ENCODE peak calls at places on chromosome 3, in four cellular contexts. One of them, this sample, is unnamed.
A peak's percentile ranks its signal among the peaks of the same experiment; 100 is the strongest.

GRCh38 chr3:114154321-114154821 is 24.5 kb downstream of the DRD3 start:
- DNase-seq in CD8-positive, alpha-beta T cell: no peak
- DNase-seq in mesendoderm: peak; percentile 23
- DNase-seq in mesenchymal stem cell: no peak
- DNase-seq in this sample: no peak

GRCh38 chr3:123158330-123158729 is 43.4 kb upstream of the SEC22A start:
- DNase-seq in CD8-positive, alpha-beta T cell: no peak
- DNase-seq in mesendoderm: no peak
- DNase-seq in mesenchymal stem cell: no peak
- DNase-seq in this sample: no peak

GRCh38 chr3:122760457-122761271 is 33.0 kb downstream of the HSPBAP1 start:
- DNase-seq in CD8-positive, alpha-beta T cell: no peak
- DNase-seq in mesendoderm: peak; percentile 90
- DNase-seq in mesenchymal stem cell: no peak
- DNase-seq in this sample: no peak

GRCh38 chr3:61903931-61904657 is 342.7 kb downstream of the PTPRG start:
- DNase-seq in CD8-positive, alpha-beta T cell: no peak
- DNase-seq in mesendoderm: no peak
- DNase-seq in mesenchymal stem cell: peak; percentile 26
- DNase-seq in this sample: no peak

GRCh38 chr3:15458212-15458780 is 30.9 kb downstream of the EAF1 start:
- DNase-seq in CD8-positive, alpha-beta T cell: no peak
- DNase-seq in mesendoderm: no peak
- DNase-seq in mesenchymal stem cell: no peak
- DNase-seq in this sample: no peak

GRCh38 chr3:47909607-47910006 is 106.6 kb downstream of the MAP4 start:
- DNase-seq in CD8-positive, alpha-beta T cell: no peak
- DNase-seq in mesendoderm: no peak
- DNase-seq in mesenchymal stem cell: no peak
- DNase-seq in this sample: no peak

GRCh38 chr3:186209810-186210752 is 101.2 kb upstream of the ETV5 start:
- DNase-seq in CD8-positive, alpha-beta T cell: no peak
- DNase-seq in mesendoderm: peak; percentile 84
- DNase-seq in mesenchymal stem cell: peak; percentile 90
- DNase-seq in this sample: peak; percentile 70

GRCh38 chr3:12918231-12918630 is 76.9 kb upstream of the RPL32 start:
- DNase-seq in CD8-positive, alpha-beta T cell: no peak
- DNase-seq in mesendoderm: no peak
- DNase-seq in mesenchymal stem cell: no peak
- DNase-seq in this sample: no peak

GRCh38 chr3:187808466-187809291 is 63.4 kb upstream of the BCL6 start:
- DNase-seq in CD8-positive, alpha-beta T cell: no peak
- DNase-seq in mesendoderm: no peak
- DNase-seq in mesenchymal stem cell: no peak
- DNase-seq in this sample: no peak

GRCh38 chr3:130850044-130850797 is 43.7 kb upstream of the ATP2C1 start:
- DNase-seq in CD8-positive, alpha-beta T cell: peak; percentile 16
- DNase-seq in mesendoderm: peak; percentile 8
- DNase-seq in mesenchymal stem cell: peak; percentile 19
- DNase-seq in this sample: no peak

GRCh38 chr3:72177075-72178050 is 392.4 kb upstream of the PROK2 start:
- DNase-seq in CD8-positive, alpha-beta T cell: no peak
- DNase-seq in mesendoderm: no peak
- DNase-seq in mesenchymal stem cell: no peak
- DNase-seq in this sample: no peak

GRCh38 chr3:16496408-16497222 is 16.9 kb downstream of the RFTN1 start:
- DNase-seq in CD8-positive, alpha-beta T cell: no peak
- DNase-seq in mesendoderm: no peak
- DNase-seq in mesenchymal stem cell: no peak
- DNase-seq in this sample: no peak

GRCh38 chr3:52086939-52087675 is 30.7 kb upstream of the DUSP7 start:
- DNase-seq in CD8-positive, alpha-beta T cell: no peak
- DNase-seq in mesendoderm: no peak
- DNase-seq in mesenchymal stem cell: no peak
- DNase-seq in this sample: no peak

GRCh38 chr3:55059027-55059629 is 131.3 kb upstream of the LRTM1 start:
- DNase-seq in CD8-positive, alpha-beta T cell: no peak
- DNase-seq in mesendoderm: no peak
- DNase-seq in mesenchymal stem cell: peak; percentile 14
- DNase-seq in this sample: no peak

GRCh38 chr3:116777181-116777840 is 67.7 kb downstream of the TUSC7 start:
- DNase-seq in CD8-positive, alpha-beta T cell: no peak
- DNase-seq in mesendoderm: peak; percentile 62
- DNase-seq in mesenchymal stem cell: no peak
- DNase-seq in this sample: no peak

GRCh38 chr3:50467932-50468331 is 35.5 kb downstream of the CACNA2D2 start:
- DNase-seq in CD8-positive, alpha-beta T cell: no peak
- DNase-seq in mesendoderm: no peak
- DNase-seq in mesenchymal stem cell: no peak
- DNase-seq in this sample: no peak

GRCh38 chr3:129992781-129993180 is 18.3 kb downstream of the TRH start:
- DNase-seq in CD8-positive, alpha-beta T cell: no peak
- DNase-seq in mesendoderm: peak; percentile 55
- DNase-seq in mesenchymal stem cell: peak; percentile 34
- DNase-seq in this sample: no peak

GRCh38 chr3:195171093-195171873 is 99.7 kb downstream of the XXYLT1 start:
- DNase-seq in CD8-positive, alpha-beta T cell: no peak
- DNase-seq in mesendoderm: no peak
- DNase-seq in mesenchymal stem cell: peak; percentile 33
- DNase-seq in this sample: no peak

GRCh38 chr3:39814007-39814406 is 4.6 kb downstream of the MYRIP start:
- DNase-seq in CD8-positive, alpha-beta T cell: no peak
- DNase-seq in mesendoderm: no peak
- DNase-seq in mesenchymal stem cell: no peak
- DNase-seq in this sample: no peak

GRCh38 chr3:85709483-85709882 is 750.7 kb downstream of the CADM2 start:
- DNase-seq in CD8-positive, alpha-beta T cell: no peak
- DNase-seq in mesendoderm: no peak
- DNase-seq in mesenchymal stem cell: no peak
- DNase-seq in this sample: no peak

DNA sequence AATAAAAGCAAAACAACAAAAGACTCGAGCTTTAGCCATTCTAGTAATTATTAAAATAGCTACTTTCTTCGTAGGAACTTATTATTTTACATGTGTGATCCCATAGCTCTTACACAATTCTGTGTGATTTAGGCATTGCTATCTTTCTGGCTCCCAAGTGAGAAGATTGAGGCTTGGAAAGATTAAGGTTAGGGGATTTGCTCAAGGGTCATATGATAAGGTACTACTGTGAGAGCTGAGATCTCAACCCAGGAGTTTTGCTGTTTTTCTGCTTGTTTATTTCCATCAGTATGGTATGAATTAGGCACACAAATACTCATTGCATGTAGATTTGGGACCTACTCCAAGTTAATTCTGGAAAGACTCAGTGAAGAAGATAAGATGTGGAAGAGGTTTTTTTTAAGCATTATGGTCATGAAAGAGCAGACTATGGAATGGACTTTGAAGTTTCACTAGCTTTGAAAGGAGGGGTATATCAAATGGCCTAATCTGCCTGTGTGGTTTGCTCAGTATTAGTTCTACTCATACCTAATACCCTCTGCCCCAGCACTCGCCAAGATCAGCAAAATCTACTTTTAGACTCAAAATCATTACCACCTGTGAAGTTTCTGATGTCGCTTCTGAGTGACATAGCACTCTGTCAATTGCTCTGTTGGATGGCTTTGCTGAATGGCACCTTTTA is 12.4 kb downstream of the MBNL1 start:
- DNase-seq in CD8-positive, alpha-beta T cell: no peak
- DNase-seq in mesendoderm: peak; percentile 67
- DNase-seq in mesenchymal stem cell: no peak
- DNase-seq in this sample: no peak
- H3K27ac ChIP-seq in CD8-positive, alpha-beta T cell: no peak overlapping the region
- H3K27ac ChIP-seq in mesendoderm: no peak overlapping the region
- H3K27ac ChIP-seq in mesenchymal stem cell: no peak overlapping the region
- H3K27ac ChIP-seq in this sample: peak overlapping the region; percentile 6

DNA sequence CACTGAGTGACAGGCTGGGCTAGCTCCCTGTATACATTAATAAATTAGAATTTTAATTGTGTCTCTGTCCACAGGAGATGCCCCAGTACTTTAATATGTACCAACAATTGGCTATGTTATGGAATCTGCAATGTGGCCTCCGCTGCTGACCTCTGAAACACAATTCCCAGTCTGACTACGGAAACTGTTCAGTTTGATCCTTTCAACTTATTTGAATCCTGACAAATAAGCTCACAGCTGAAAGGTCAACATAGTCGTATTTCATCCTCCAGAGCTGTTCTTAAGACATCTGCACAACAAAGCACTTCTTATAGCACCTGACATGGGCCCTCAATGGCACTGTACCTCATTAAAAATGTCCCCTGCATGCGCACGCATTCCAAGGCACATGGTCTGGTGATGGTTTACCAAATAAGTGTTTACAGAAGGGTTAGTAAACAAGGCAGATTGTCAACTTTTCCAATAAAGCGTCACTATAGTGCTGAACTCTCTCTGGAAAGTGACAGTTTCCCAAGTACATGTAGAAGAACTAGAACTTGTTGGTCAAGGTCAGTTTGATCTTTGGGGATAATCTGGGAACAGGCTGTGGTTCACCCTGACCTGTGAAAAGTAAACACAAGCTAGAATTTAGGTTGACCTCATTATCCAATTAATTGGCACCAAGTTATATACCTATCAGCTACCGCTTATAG is 472.9 kb downstream of the FOXP1 start:
- DNase-seq in CD8-positive, alpha-beta T cell: no peak
- DNase-seq in mesendoderm: no peak
- DNase-seq in mesenchymal stem cell: no peak
- DNase-seq in this sample: no peak
- H3K27ac ChIP-seq in CD8-positive, alpha-beta T cell: no peak overlapping the region
- H3K27ac ChIP-seq in mesendoderm: no peak overlapping the region
- H3K27ac ChIP-seq in mesenchymal stem cell: no peak overlapping the region
- H3K27ac ChIP-seq in this sample: no peak overlapping the region

GRCh38 chr3:159867372-159867771 is 121.3 kb upstream of the IL12A start:
- DNase-seq in CD8-positive, alpha-beta T cell: no peak
- DNase-seq in mesendoderm: no peak
- DNase-seq in mesenchymal stem cell: no peak
- DNase-seq in this sample: no peak

GRCh38 chr3:159861369-159861987 is 127.2 kb upstream of the IL12A start:
- DNase-seq in CD8-positive, alpha-beta T cell: no peak
- DNase-seq in mesendoderm: peak; percentile 66
- DNase-seq in mesenchymal stem cell: peak; percentile 50
- DNase-seq in this sample: no peak

GRCh38 chr3:159860727-159861126 is 127.9 kb upstream of the IL12A start:
- DNase-seq in CD8-positive, alpha-beta T cell: no peak
- DNase-seq in mesendoderm: no peak
- DNase-seq in mesenchymal stem cell: peak; percentile 56
- DNase-seq in this sample: no peak

GRCh38 chr3:159866201-159866746 is 122.4 kb upstream of the IL12A start:
- DNase-seq in CD8-positive, alpha-beta T cell: no peak
- DNase-seq in mesendoderm: no peak
- DNase-seq in mesenchymal stem cell: no peak
- DNase-seq in this sample: no peak

DNA sequence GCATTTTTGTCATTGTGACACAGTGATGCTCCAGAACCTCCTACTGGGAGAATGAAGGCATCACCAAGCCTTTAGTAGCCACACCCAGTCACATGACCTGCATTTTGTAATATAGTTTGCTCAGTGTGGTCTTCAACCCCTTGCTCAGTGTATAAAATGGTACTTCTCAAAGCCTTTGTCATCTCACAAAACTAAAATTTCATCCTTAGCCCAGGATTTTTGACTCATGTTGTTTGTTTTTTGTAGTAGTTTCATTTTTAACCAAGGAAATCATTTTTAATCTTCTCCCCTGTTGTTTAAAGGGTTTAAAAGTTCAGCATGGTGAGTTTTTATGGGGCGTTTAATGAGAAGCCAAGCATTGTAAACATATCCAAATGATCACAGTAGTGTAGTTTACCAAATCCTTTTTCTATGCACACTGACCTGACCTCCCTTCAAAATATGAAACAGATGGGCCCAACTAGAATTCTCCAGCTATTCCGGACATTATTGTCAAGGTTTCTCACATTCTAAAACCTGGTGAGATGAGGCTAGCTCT is 123.5 kb upstream of the IL12A start:
- DNase-seq in CD8-positive, alpha-beta T cell: no peak
- DNase-seq in mesendoderm: no peak
- DNase-seq in mesenchymal stem cell: no peak
- DNase-seq in this sample: no peak
- H3K27ac ChIP-seq in CD8-positive, alpha-beta T cell: no peak overlapping the region
- H3K27ac ChIP-seq in mesendoderm: no peak overlapping the region
- H3K27ac ChIP-seq in mesenchymal stem cell: no peak overlapping the region
- H3K27ac ChIP-seq in this sample: peak overlapping the region; percentile 18

GRCh38 chr3:120442975-120443517 is 7.7 kb downstream of the FSTL1 start:
- DNase-seq in CD8-positive, alpha-beta T cell: no peak
- DNase-seq in mesendoderm: peak; percentile 72
- DNase-seq in mesenchymal stem cell: peak; percentile 38
- DNase-seq in this sample: no peak
- H3K27ac ChIP-seq in CD8-positive, alpha-beta T cell: no peak overlapping the region
- H3K27ac ChIP-seq in mesendoderm: no peak overlapping the region
- H3K27ac ChIP-seq in mesenchymal stem cell: no peak overlapping the region
- H3K27ac ChIP-seq in this sample: no peak overlapping the region

GRCh38 chr3:184360834-184361531 is 422 bp downstream of the CLCN2 start:
- DNase-seq in CD8-positive, alpha-beta T cell: no peak
- DNase-seq in mesendoderm: no peak
- DNase-seq in mesenchymal stem cell: no peak
- DNase-seq in this sample: no peak
- H3K27ac ChIP-seq in CD8-positive, alpha-beta T cell: no peak overlapping the region
- H3K27ac ChIP-seq in mesendoderm: no peak overlapping the region
- H3K27ac ChIP-seq in mesenchymal stem cell: peak overlapping the region; percentile 38
- H3K27ac ChIP-seq in this sample: peak overlapping the region; percentile 84

GRCh38 chr3:53151465-53151864 is 9.5 kb upstream of the PRKCD start:
- DNase-seq in CD8-positive, alpha-beta T cell: no peak
- DNase-seq in mesendoderm: no peak
- DNase-seq in mesenchymal stem cell: no peak
- DNase-seq in this sample: no peak

GRCh38 chr3:53149699-53150098 is 11.3 kb upstream of the PRKCD start:
- DNase-seq in CD8-positive, alpha-beta T cell: no peak
- DNase-seq in mesendoderm: no peak
- DNase-seq in mesenchymal stem cell: no peak
- DNase-seq in this sample: no peak

GRCh38 chr3:53149006-53149690 is 11.9 kb upstream of the PRKCD start:
- DNase-seq in CD8-positive, alpha-beta T cell: no peak
- DNase-seq in mesendoderm: no peak
- DNase-seq in mesenchymal stem cell: no peak
- DNase-seq in this sample: no peak

GRCh38 chr3:53151870-53152269 is 9.1 kb upstream of the PRKCD start:
- DNase-seq in CD8-positive, alpha-beta T cell: no peak
- DNase-seq in mesendoderm: no peak
- DNase-seq in mesenchymal stem cell: no peak
- DNase-seq in this sample: no peak

GRCh38 chr3:53150247-53151085 is 10.5 kb upstream of the PRKCD start:
- DNase-seq in CD8-positive, alpha-beta T cell: no peak
- DNase-seq in mesendoderm: no peak
- DNase-seq in mesenchymal stem cell: no peak
- DNase-seq in this sample: no peak
- H3K27ac ChIP-seq in CD8-positive, alpha-beta T cell: no peak overlapping the region
- H3K27ac ChIP-seq in mesendoderm: no peak overlapping the region
- H3K27ac ChIP-seq in mesenchymal stem cell: no peak overlapping the region
- H3K27ac ChIP-seq in this sample: no peak overlapping the region

GRCh38 chr3:171753025-171753472 is 57.2 kb downstream of the PLD1 start:
- DNase-seq in CD8-positive, alpha-beta T cell: no peak
- DNase-seq in mesendoderm: no peak
- DNase-seq in mesenchymal stem cell: no peak
- DNase-seq in this sample: no peak

GRCh38 chr3:171755015-171755589 is 55.2 kb downstream of the PLD1 start:
- DNase-seq in CD8-positive, alpha-beta T cell: no peak
- DNase-seq in mesendoderm: no peak
- DNase-seq in mesenchymal stem cell: no peak
- DNase-seq in this sample: no peak

GRCh38 chr3:171757377-171758034 is 52.8 kb downstream of the PLD1 start:
- DNase-seq in CD8-positive, alpha-beta T cell: no peak
- DNase-seq in mesendoderm: no peak
- DNase-seq in mesenchymal stem cell: no peak
- DNase-seq in this sample: no peak

GRCh38 chr3:171752329-171752728 is 58.0 kb downstream of the PLD1 start:
- DNase-seq in CD8-positive, alpha-beta T cell: no peak
- DNase-seq in mesendoderm: no peak
- DNase-seq in mesenchymal stem cell: no peak
- DNase-seq in this sample: no peak

GRCh38 chr3:171753665-171754408 is 56.4 kb downstream of the PLD1 start:
- DNase-seq in CD8-positive, alpha-beta T cell: no peak
- DNase-seq in mesendoderm: no peak
- DNase-seq in mesenchymal stem cell: peak; percentile 91
- DNase-seq in this sample: no peak
- H3K27ac ChIP-seq in CD8-positive, alpha-beta T cell: no peak overlapping the region
- H3K27ac ChIP-seq in mesendoderm: no peak overlapping the region
- H3K27ac ChIP-seq in mesenchymal stem cell: no peak overlapping the region
- H3K27ac ChIP-seq in this sample: no peak overlapping the region